ENCODE peak calls at places on chromosomes 16 and 17, in nine cellular contexts. C, M, O, K, U, V, G, R and Z are unnamed samples.

GRCh38 chr17:17028059-17028877 is 14.0 kb upstream of the MPRIP start:
- DNase-seq in C (no peak), G (no peak), U (no peak), R (peak; percentile 77), K (no peak), V (no peak), O (no peak), M (no peak), Z (peak; percentile 78)

GRCh38 chr16:11689031-11689840 is 21.0 kb downstream of the SNN start:
- DNase-seq in O (no peak), M (no peak), V (no peak), U (no peak), G (no peak), R (no peak), C (no peak), K (no peak), Z (no peak)

GRCh38 chr17:49434821-49435581 is 20.3 kb upstream of the PHB1 start:
- DNase-seq in U (no peak), R (no peak), V (no peak), C (no peak), K (no peak), O (peak; percentile 18), M (no peak), G (peak; percentile 59), Z (peak; percentile 43)

GRCh38 chr16:68069511-68070248 is 15.5 kb upstream of the NFATC3 start:
- DNase-seq in O (no peak), G (no peak), U (no peak), K (peak; percentile 14), R (peak; percentile 66), C (no peak), M (peak; percentile 82), V (no peak), Z (no peak)

GRCh38 chr17:18093616-18094408 is 6.1 kb downstream of the DRG2 start:
- DNase-seq in O (no peak), K (no peak), G (peak; percentile 20), U (no peak), R (peak; percentile 78), M (no peak), V (peak; percentile 8), C (no peak), Z (peak; percentile 55)

GRCh38 chr16:49343291-49343690 is 30.3 kb upstream of the C16orf78 start:
- DNase-seq in C (no peak), M (peak; percentile 59), O (no peak), K (no peak), G (no peak), U (no peak), R (no peak), V (no peak), Z (no peak)

GRCh38 chr16:29857133-29857760 is 5.8 kb downstream of the CDIPT start:
- DNase-seq in M (no peak), C (no peak), U (no peak), G (no peak), V (no peak), R (no peak), O (no peak), K (no peak), Z (peak; percentile 75)

GRCh38 chr17:81164464-81165245 is 652 bp upstream of the PVALEF start:
- DNase-seq in M (no peak), G (no peak), R (peak; percentile 32), O (no peak), U (no peak), C (no peak), V (no peak), K (no peak), Z (no peak)

GRCh38 chr17:13484020-13484419 is 117.7 kb downstream of the HS3ST3A1 start:
- DNase-seq in C (no peak), R (no peak), U (no peak), O (no peak), M (no peak), V (no peak), K (no peak), G (no peak), Z (peak; percentile 19)

GRCh38 chr17:42133461-42134041 is 10.9 kb downstream of the HSPB9 start:
- DNase-seq in V (no peak), U (no peak), M (no peak), K (no peak), R (no peak), G (no peak), O (peak; percentile 19), C (no peak), Z (no peak)

GRCh38 chr16:12082207-12082606 is 105.7 kb downstream of the SNX29 start:
- DNase-seq in G (no peak), C (no peak), V (no peak), K (no peak), R (no peak), U (no peak), M (peak; percentile 87), O (no peak), Z (no peak)

GRCh38 chr16:2464333-2464732 is 4.4 kb downstream of the TEDC2 start:
- DNase-seq in U (no peak), G (no peak), K (no peak), C (no peak), M (no peak), V (no peak), O (no peak), R (no peak), Z (no peak)

GRCh38 chr17:78168906-78169793 is 769 bp downstream of the SYNGR2 start:
- DNase-seq in M (no peak), G (peak; percentile 74), R (peak; percentile 74), O (peak; percentile 39), K (peak; percentile 59), U (no peak), V (no peak), C (no peak), Z (peak; percentile 33)

GRCh38 chr17:47941246-47941997 is at the start of gene PNPO:
- DNase-seq in V (peak; percentile 96), M (peak; percentile 96), K (peak; percentile 87), R (peak; percentile 91), G (peak; percentile 94), O (peak; percentile 92), U (peak; percentile 92), C (peak; percentile 65), Z (peak; percentile 97)

GRCh38 chr16:86072328-86073102 is 173.6 kb downstream of the IRF8 start:
- DNase-seq in V (peak; percentile 68), R (peak; percentile 65), M (no peak), U (peak; percentile 38), O (no peak), K (no peak), C (no peak), G (peak; percentile 65), Z (peak; percentile 70)

GRCh38 chr17:13725286-13725990 is 123.7 kb upstream of the HS3ST3A1 start:
- DNase-seq in G (no peak), R (no peak), K (no peak), O (no peak), V (no peak), C (no peak), U (no peak), M (no peak), Z (peak; percentile 46)

GRCh38 chr17:36600477-36600876 is 906 bp upstream of the MRM1 start:
- DNase-seq in C (no peak), V (no peak), G (no peak), M (peak; percentile 37), K (no peak), O (no peak), U (no peak), R (no peak), Z (no peak)

GRCh38 chr16:87358696-87359095 is 24.9 kb downstream of the FBXO31 start:
- DNase-seq in C (no peak), U (no peak), M (no peak), O (no peak), G (no peak), V (no peak), R (no peak), K (no peak), Z (no peak)

GRCh38 chr16:27287887-27288286 is 19.3 kb upstream of the NSMCE1 start:
- DNase-seq in M (no peak), R (no peak), G (no peak), C (no peak), V (no peak), K (no peak), O (no peak), U (no peak), Z (no peak)

GRCh38 chr17:81119223-81120148 is 45.8 kb upstream of the PVALEF start:
- DNase-seq in O (peak; percentile 75), K (peak; percentile 86), C (peak; percentile 32), V (peak; percentile 81), M (peak; percentile 93), G (peak; percentile 87), U (peak; percentile 78), R (peak; percentile 74), Z (peak; percentile 91)

GRCh38 chr16:12293017-12293618 is 316.6 kb downstream of the SNX29 start:
- DNase-seq in R (no peak), G (no peak), U (no peak), M (no peak), C (no peak), V (no peak), K (no peak), O (no peak), Z (no peak)

GRCh38 chr17:50055426-50056216 is at the start of gene ITGA3:
- DNase-seq in U (no peak), G (peak; percentile 78), M (no peak), R (peak; percentile 85), C (no peak), V (peak; percentile 57), O (peak; percentile 48), K (peak; percentile 49), Z (peak; percentile 93)

GRCh38 chr17:4934173-4934979 is 2.3 kb downstream of the GP1BA start:
- DNase-seq in K (no peak), M (no peak), O (no peak), C (no peak), V (no peak), R (peak; percentile 64), G (no peak), U (no peak), Z (peak; percentile 55)

GRCh38 chr16:27429981-27430441 is 28.0 kb downstream of the IL21R start:
- DNase-seq in M (peak; percentile 83), C (no peak), K (no peak), V (no peak), U (no peak), R (no peak), G (no peak), O (no peak), Z (no peak)

GRCh38 chr17:54466875-54467274 is 433.8 kb upstream of the TOM1L1 start:
- DNase-seq in M (no peak), R (no peak), G (no peak), O (no peak), C (no peak), U (no peak), K (no peak), V (no peak), Z (no peak)

GRCh38 chr17:73798111-73798748 is 154.0 kb upstream of the SDK2 start:
- DNase-seq in U (no peak), O (no peak), M (no peak), C (no peak), G (no peak), R (no peak), K (no peak), V (peak; percentile 94), Z (peak; percentile 87)

GRCh38 chr17:36092228-36092627 is 2.3 kb upstream of the CCL3 start:
- DNase-seq in V (no peak), U (no peak), G (peak; percentile 43), O (no peak), C (no peak), M (no peak), K (no peak), R (no peak), Z (no peak)

GRCh38 chr17:64500923-64501765 is 4.3 kb upstream of the POLG2 start:
- DNase-seq in K (no peak), C (no peak), O (no peak), U (no peak), V (no peak), G (no peak), R (no peak), M (no peak), Z (no peak)

GRCh38 chr17:76236603-76237002 is 3.7 kb downstream of the RNF157 start:
- DNase-seq in K (no peak), G (no peak), C (no peak), U (no peak), M (no peak), R (no peak), O (no peak), V (no peak), Z (no peak)

GRCh38 chr16:31110106-31111034 is 2.2 kb downstream of the BCKDK start:
- DNase-seq in K (no peak), M (no peak), G (no peak), O (no peak), R (peak; percentile 20), V (no peak), C (no peak), U (no peak), Z (no peak)

GRCh38 chr17:10657866-10658265 is 757 bp upstream of the MYH3 start:
- DNase-seq in V (no peak), C (no peak), R (no peak), U (no peak), K (no peak), G (no peak), O (no peak), M (peak; percentile 49), Z (no peak)